ENCODE peak calls at places on chromosomes 4 and X, in six cellular contexts. One of them, this sample, is unnamed.

GRCh38 chr4:151801547-151802516 is 41.0 kb upstream of the GATB start:
- DNase-seq in stimulated activated CD4-positive, alpha-beta T cell treated with anti-CD3 and anti-CD28 coated beads, TNF-alpha, amount 100 ng/mL, for 4 hours: peak; percentile 36
- DNase-seq in HS-27A: peak; percentile 14
- DNase-seq in pons: peak; percentile 26
- DNase-seq in RPMI7951: peak; percentile 44
- DNase-seq in NCI-H1694 treated with DMSO at 0.1 percent for 48 hours: peak; percentile 20
- DNase-seq in this sample: no peak

GRCh38 chrX:47228550-47229270 is 4.1 kb upstream of the USP11 start:
- DNase-seq in stimulated activated CD4-positive, alpha-beta T cell treated with anti-CD3 and anti-CD28 coated beads, TNF-alpha, amount 100 ng/mL, for 4 hours: no peak
- DNase-seq in HS-27A: no peak
- DNase-seq in pons: no peak
- DNase-seq in RPMI7951: no peak
- DNase-seq in NCI-H1694 treated with DMSO at 0.1 percent for 48 hours: no peak
- DNase-seq in this sample: no peak

GRCh38 chrX:35622601-35623000 is 175.5 kb upstream of the MAGEB16 start:
- DNase-seq in stimulated activated CD4-positive, alpha-beta T cell treated with anti-CD3 and anti-CD28 coated beads, TNF-alpha, amount 100 ng/mL, for 4 hours: no peak
- DNase-seq in HS-27A: no peak
- DNase-seq in pons: no peak
- DNase-seq in RPMI7951: no peak
- DNase-seq in NCI-H1694 treated with DMSO at 0.1 percent for 48 hours: no peak
- DNase-seq in this sample: no peak

GRCh38 chr4:176277162-176277904 is 8.3 kb upstream of the ASB5 start:
- DNase-seq in stimulated activated CD4-positive, alpha-beta T cell treated with anti-CD3 and anti-CD28 coated beads, TNF-alpha, amount 100 ng/mL, for 4 hours: no peak
- DNase-seq in HS-27A: no peak
- DNase-seq in pons: peak; percentile 66
- DNase-seq in RPMI7951: peak; percentile 65
- DNase-seq in NCI-H1694 treated with DMSO at 0.1 percent for 48 hours: peak; percentile 19
- DNase-seq in this sample: no peak

GRCh38 chr4:166996216-166996615 is 238.1 kb downstream of the SPOCK3 start:
- DNase-seq in stimulated activated CD4-positive, alpha-beta T cell treated with anti-CD3 and anti-CD28 coated beads, TNF-alpha, amount 100 ng/mL, for 4 hours: no peak
- DNase-seq in HS-27A: no peak
- DNase-seq in pons: peak; percentile 96
- DNase-seq in RPMI7951: no peak
- DNase-seq in NCI-H1694 treated with DMSO at 0.1 percent for 48 hours: no peak
- DNase-seq in this sample: no peak

GRCh38 chr4:182293836-182294235 is 50.6 kb downstream of the TENM3 start:
- DNase-seq in stimulated activated CD4-positive, alpha-beta T cell treated with anti-CD3 and anti-CD28 coated beads, TNF-alpha, amount 100 ng/mL, for 4 hours: no peak
- DNase-seq in HS-27A: no peak
- DNase-seq in pons: no peak
- DNase-seq in RPMI7951: no peak
- DNase-seq in NCI-H1694 treated with DMSO at 0.1 percent for 48 hours: no peak
- DNase-seq in this sample: no peak

GRCh38 chr4:102843273-102843672 is 15.9 kb upstream of the UBE2D3 start:
- DNase-seq in stimulated activated CD4-positive, alpha-beta T cell treated with anti-CD3 and anti-CD28 coated beads, TNF-alpha, amount 100 ng/mL, for 4 hours: no peak
- DNase-seq in HS-27A: no peak
- DNase-seq in pons: no peak
- DNase-seq in RPMI7951: no peak
- DNase-seq in NCI-H1694 treated with DMSO at 0.1 percent for 48 hours: no peak
- DNase-seq in this sample: no peak

GRCh38 chr4:168304744-168305459 is 13.7 kb downstream of the DDX60 start:
- DNase-seq in stimulated activated CD4-positive, alpha-beta T cell treated with anti-CD3 and anti-CD28 coated beads, TNF-alpha, amount 100 ng/mL, for 4 hours: no peak
- DNase-seq in HS-27A: no peak
- DNase-seq in pons: no peak
- DNase-seq in RPMI7951: peak; percentile 61
- DNase-seq in NCI-H1694 treated with DMSO at 0.1 percent for 48 hours: peak; percentile 42
- DNase-seq in this sample: no peak

GRCh38 chrX:25112156-25112555 is 96.4 kb upstream of the ARX start:
- DNase-seq in stimulated activated CD4-positive, alpha-beta T cell treated with anti-CD3 and anti-CD28 coated beads, TNF-alpha, amount 100 ng/mL, for 4 hours: no peak
- DNase-seq in HS-27A: no peak
- DNase-seq in pons: no peak
- DNase-seq in RPMI7951: no peak
- DNase-seq in NCI-H1694 treated with DMSO at 0.1 percent for 48 hours: no peak
- DNase-seq in this sample: no peak

GRCh38 chr4:84985952-84986351 is 19.5 kb upstream of the WDFY3 start:
- DNase-seq in stimulated activated CD4-positive, alpha-beta T cell treated with anti-CD3 and anti-CD28 coated beads, TNF-alpha, amount 100 ng/mL, for 4 hours: no peak
- DNase-seq in HS-27A: peak; percentile 78
- DNase-seq in pons: no peak
- DNase-seq in RPMI7951: peak; percentile 89
- DNase-seq in NCI-H1694 treated with DMSO at 0.1 percent for 48 hours: no peak
- DNase-seq in this sample: no peak

GRCh38 chr4:31995943-31996901 is 1276.1 kb downstream of the PCDH7 start:
- DNase-seq in stimulated activated CD4-positive, alpha-beta T cell treated with anti-CD3 and anti-CD28 coated beads, TNF-alpha, amount 100 ng/mL, for 4 hours: no peak
- DNase-seq in HS-27A: no peak
- DNase-seq in pons: no peak
- DNase-seq in RPMI7951: no peak
- DNase-seq in NCI-H1694 treated with DMSO at 0.1 percent for 48 hours: no peak
- DNase-seq in this sample: no peak

GRCh38 chr4:185479507-185479971 is 8.0 kb upstream of the CCDC110 start:
- DNase-seq in stimulated activated CD4-positive, alpha-beta T cell treated with anti-CD3 and anti-CD28 coated beads, TNF-alpha, amount 100 ng/mL, for 4 hours: no peak
- DNase-seq in HS-27A: no peak
- DNase-seq in pons: no peak
- DNase-seq in RPMI7951: no peak
- DNase-seq in NCI-H1694 treated with DMSO at 0.1 percent for 48 hours: no peak
- DNase-seq in this sample: no peak

GRCh38 chr4:56505269-56506109 is at the start of gene ARL9:
- DNase-seq in stimulated activated CD4-positive, alpha-beta T cell treated with anti-CD3 and anti-CD28 coated beads, TNF-alpha, amount 100 ng/mL, for 4 hours: peak; percentile 37
- DNase-seq in HS-27A: no peak
- DNase-seq in pons: peak; percentile 9
- DNase-seq in RPMI7951: peak; percentile 75
- DNase-seq in NCI-H1694 treated with DMSO at 0.1 percent for 48 hours: no peak
- DNase-seq in this sample: no peak

GRCh38 chrX:122500556-122500955 is 683.5 kb upstream of the GRIA3 start:
- DNase-seq in stimulated activated CD4-positive, alpha-beta T cell treated with anti-CD3 and anti-CD28 coated beads, TNF-alpha, amount 100 ng/mL, for 4 hours: no peak
- DNase-seq in HS-27A: no peak
- DNase-seq in pons: no peak
- DNase-seq in RPMI7951: no peak
- DNase-seq in NCI-H1694 treated with DMSO at 0.1 percent for 48 hours: no peak
- DNase-seq in this sample: no peak

GRCh38 chrX:137565921-137566745 is at the start of gene ZIC3:
- DNase-seq in stimulated activated CD4-positive, alpha-beta T cell treated with anti-CD3 and anti-CD28 coated beads, TNF-alpha, amount 100 ng/mL, for 4 hours: no peak
- DNase-seq in HS-27A: no peak
- DNase-seq in pons: peak; percentile 65
- DNase-seq in RPMI7951: peak; percentile 36
- DNase-seq in NCI-H1694 treated with DMSO at 0.1 percent for 48 hours: no peak
- DNase-seq in this sample: no peak

GRCh38 chr4:149321438-149321837 is 494.2 kb downstream of the IQCM start:
- DNase-seq in stimulated activated CD4-positive, alpha-beta T cell treated with anti-CD3 and anti-CD28 coated beads, TNF-alpha, amount 100 ng/mL, for 4 hours: no peak
- DNase-seq in HS-27A: no peak
- DNase-seq in pons: no peak
- DNase-seq in RPMI7951: no peak
- DNase-seq in NCI-H1694 treated with DMSO at 0.1 percent for 48 hours: no peak
- DNase-seq in this sample: no peak

GRCh38 chrX:17521871-17522693 is 147.1 kb downstream of the NHS start:
- DNase-seq in stimulated activated CD4-positive, alpha-beta T cell treated with anti-CD3 and anti-CD28 coated beads, TNF-alpha, amount 100 ng/mL, for 4 hours: no peak
- DNase-seq in HS-27A: no peak
- DNase-seq in pons: no peak
- DNase-seq in RPMI7951: peak; percentile 78
- DNase-seq in NCI-H1694 treated with DMSO at 0.1 percent for 48 hours: no peak
- DNase-seq in this sample: no peak

GRCh38 chr4:139530833-139531427 is 25.1 kb downstream of the SETD7 start:
- DNase-seq in stimulated activated CD4-positive, alpha-beta T cell treated with anti-CD3 and anti-CD28 coated beads, TNF-alpha, amount 100 ng/mL, for 4 hours: peak; percentile 7
- DNase-seq in HS-27A: no peak
- DNase-seq in pons: peak; percentile 70
- DNase-seq in RPMI7951: peak; percentile 35
- DNase-seq in NCI-H1694 treated with DMSO at 0.1 percent for 48 hours: peak; percentile 31
- DNase-seq in this sample: no peak

GRCh38 chrX:56978172-56978571 is 17.2 kb downstream of the SPIN3 start:
- DNase-seq in stimulated activated CD4-positive, alpha-beta T cell treated with anti-CD3 and anti-CD28 coated beads, TNF-alpha, amount 100 ng/mL, for 4 hours: no peak
- DNase-seq in HS-27A: peak; percentile 5
- DNase-seq in pons: peak; percentile 45
- DNase-seq in RPMI7951: peak; percentile 52
- DNase-seq in NCI-H1694 treated with DMSO at 0.1 percent for 48 hours: peak; percentile 16
- DNase-seq in this sample: no peak

GRCh38 chrX:119251381-119251780 is 15.3 kb downstream of the PGRMC1 start:
- DNase-seq in stimulated activated CD4-positive, alpha-beta T cell treated with anti-CD3 and anti-CD28 coated beads, TNF-alpha, amount 100 ng/mL, for 4 hours: no peak
- DNase-seq in HS-27A: no peak
- DNase-seq in pons: no peak
- DNase-seq in RPMI7951: no peak
- DNase-seq in NCI-H1694 treated with DMSO at 0.1 percent for 48 hours: no peak
- DNase-seq in this sample: no peak

GRCh38 chr4:177484613-177485021 is 42.4 kb upstream of the AGA start:
- DNase-seq in stimulated activated CD4-positive, alpha-beta T cell treated with anti-CD3 and anti-CD28 coated beads, TNF-alpha, amount 100 ng/mL, for 4 hours: no peak
- DNase-seq in HS-27A: no peak
- DNase-seq in pons: no peak
- DNase-seq in RPMI7951: peak; percentile 86
- DNase-seq in NCI-H1694 treated with DMSO at 0.1 percent for 48 hours: no peak
- DNase-seq in this sample: no peak

GRCh38 chr4:24802648-24803047 is 7.3 kb downstream of the SOD3 start:
- DNase-seq in stimulated activated CD4-positive, alpha-beta T cell treated with anti-CD3 and anti-CD28 coated beads, TNF-alpha, amount 100 ng/mL, for 4 hours: no peak
- DNase-seq in HS-27A: no peak
- DNase-seq in pons: no peak
- DNase-seq in RPMI7951: peak; percentile 62
- DNase-seq in NCI-H1694 treated with DMSO at 0.1 percent for 48 hours: no peak
- DNase-seq in this sample: no peak

GRCh38 chr4:108972613-108973283 is 209.9 kb upstream of the ETNPPL start:
- DNase-seq in stimulated activated CD4-positive, alpha-beta T cell treated with anti-CD3 and anti-CD28 coated beads, TNF-alpha, amount 100 ng/mL, for 4 hours: no peak
- DNase-seq in HS-27A: no peak
- DNase-seq in pons: no peak
- DNase-seq in RPMI7951: no peak
- DNase-seq in NCI-H1694 treated with DMSO at 0.1 percent for 48 hours: no peak
- DNase-seq in this sample: no peak

GRCh38 chrX:103941201-103941975 is 21.0 kb upstream of the TMSB15B start:
- DNase-seq in stimulated activated CD4-positive, alpha-beta T cell treated with anti-CD3 and anti-CD28 coated beads, TNF-alpha, amount 100 ng/mL, for 4 hours: no peak
- DNase-seq in HS-27A: peak; percentile 9
- DNase-seq in pons: peak; percentile 35
- DNase-seq in RPMI7951: peak; percentile 8
- DNase-seq in NCI-H1694 treated with DMSO at 0.1 percent for 48 hours: peak; percentile 31
- DNase-seq in this sample: no peak

GRCh38 chr4:83083925-83084475 is 30.5 kb downstream of the PLAC8 start:
- DNase-seq in stimulated activated CD4-positive, alpha-beta T cell treated with anti-CD3 and anti-CD28 coated beads, TNF-alpha, amount 100 ng/mL, for 4 hours: no peak
- DNase-seq in HS-27A: no peak
- DNase-seq in pons: no peak
- DNase-seq in RPMI7951: no peak
- DNase-seq in NCI-H1694 treated with DMSO at 0.1 percent for 48 hours: no peak
- DNase-seq in this sample: no peak

GRCh38 chrX:47581731-47582647 is at the start of gene TIMP1:
- DNase-seq in stimulated activated CD4-positive, alpha-beta T cell treated with anti-CD3 and anti-CD28 coated beads, TNF-alpha, amount 100 ng/mL, for 4 hours: peak; percentile 36
- DNase-seq in HS-27A: peak; percentile 58
- DNase-seq in pons: peak; percentile 24
- DNase-seq in RPMI7951: peak; percentile 96
- DNase-seq in NCI-H1694 treated with DMSO at 0.1 percent for 48 hours: no peak
- DNase-seq in this sample: peak; percentile 92

GRCh38 chr4:44725166-44725565 is 1.2 kb downstream of the GNPDA2 start:
- DNase-seq in stimulated activated CD4-positive, alpha-beta T cell treated with anti-CD3 and anti-CD28 coated beads, TNF-alpha, amount 100 ng/mL, for 4 hours: no peak
- DNase-seq in HS-27A: no peak
- DNase-seq in pons: no peak
- DNase-seq in RPMI7951: peak; percentile 6
- DNase-seq in NCI-H1694 treated with DMSO at 0.1 percent for 48 hours: no peak
- DNase-seq in this sample: no peak

GRCh38 chr4:145722561-145722960 is 42.6 kb downstream of the C4orf51 start:
- DNase-seq in stimulated activated CD4-positive, alpha-beta T cell treated with anti-CD3 and anti-CD28 coated beads, TNF-alpha, amount 100 ng/mL, for 4 hours: no peak
- DNase-seq in HS-27A: no peak
- DNase-seq in pons: no peak
- DNase-seq in RPMI7951: peak; percentile 17
- DNase-seq in NCI-H1694 treated with DMSO at 0.1 percent for 48 hours: no peak
- DNase-seq in this sample: no peak

GRCh38 chr4:112706840-112707207 is 69.9 kb downstream of the LARP7 start:
- DNase-seq in stimulated activated CD4-positive, alpha-beta T cell treated with anti-CD3 and anti-CD28 coated beads, TNF-alpha, amount 100 ng/mL, for 4 hours: no peak
- DNase-seq in HS-27A: no peak
- DNase-seq in pons: no peak
- DNase-seq in RPMI7951: no peak
- DNase-seq in NCI-H1694 treated with DMSO at 0.1 percent for 48 hours: peak; percentile 60
- DNase-seq in this sample: no peak

GRCh38 chr4:110586137-110586850 is 36.6 kb downstream of the PITX2 start:
- DNase-seq in stimulated activated CD4-positive, alpha-beta T cell treated with anti-CD3 and anti-CD28 coated beads, TNF-alpha, amount 100 ng/mL, for 4 hours: no peak
- DNase-seq in HS-27A: peak; percentile 35
- DNase-seq in pons: peak; percentile 34
- DNase-seq in RPMI7951: peak; percentile 61
- DNase-seq in NCI-H1694 treated with DMSO at 0.1 percent for 48 hours: no peak
- DNase-seq in this sample: no peak

GRCh38 chr4:102612824-102613366 is 111.7 kb downstream of the NFKB1 start:
- DNase-seq in stimulated activated CD4-positive, alpha-beta T cell treated with anti-CD3 and anti-CD28 coated beads, TNF-alpha, amount 100 ng/mL, for 4 hours: no peak
- DNase-seq in HS-27A: no peak
- DNase-seq in pons: no peak
- DNase-seq in RPMI7951: no peak
- DNase-seq in NCI-H1694 treated with DMSO at 0.1 percent for 48 hours: no peak
- DNase-seq in this sample: no peak

GRCh38 chr4:88107406-88108107 is 50.9 kb downstream of the ABCG2 start:
- DNase-seq in stimulated activated CD4-positive, alpha-beta T cell treated with anti-CD3 and anti-CD28 coated beads, TNF-alpha, amount 100 ng/mL, for 4 hours: no peak
- DNase-seq in HS-27A: no peak
- DNase-seq in pons: peak; percentile 42
- DNase-seq in RPMI7951: no peak
- DNase-seq in NCI-H1694 treated with DMSO at 0.1 percent for 48 hours: no peak
- DNase-seq in this sample: no peak

GRCh38 chrX:1500701-1501624 is 36.0 kb downstream of the P2RY8 start:
- DNase-seq in stimulated activated CD4-positive, alpha-beta T cell treated with anti-CD3 and anti-CD28 coated beads, TNF-alpha, amount 100 ng/mL, for 4 hours: no peak
- DNase-seq in HS-27A: no peak
- DNase-seq in pons: no peak
- DNase-seq in RPMI7951: peak; percentile 83
- DNase-seq in NCI-H1694 treated with DMSO at 0.1 percent for 48 hours: no peak
- DNase-seq in this sample: no peak

GRCh38 chr4:62709618-62710252 is 1509.6 kb downstream of the ADGRL3 start:
- DNase-seq in stimulated activated CD4-positive, alpha-beta T cell treated with anti-CD3 and anti-CD28 coated beads, TNF-alpha, amount 100 ng/mL, for 4 hours: no peak
- DNase-seq in HS-27A: peak; percentile 11
- DNase-seq in pons: peak; percentile 88
- DNase-seq in RPMI7951: no peak
- DNase-seq in NCI-H1694 treated with DMSO at 0.1 percent for 48 hours: peak; percentile 54
- DNase-seq in this sample: no peak

GRCh38 chr4:180947421-180947820 is 1295.8 kb upstream of the TENM3 start:
- DNase-seq in stimulated activated CD4-positive, alpha-beta T cell treated with anti-CD3 and anti-CD28 coated beads, TNF-alpha, amount 100 ng/mL, for 4 hours: no peak
- DNase-seq in HS-27A: no peak
- DNase-seq in pons: no peak
- DNase-seq in RPMI7951: no peak
- DNase-seq in NCI-H1694 treated with DMSO at 0.1 percent for 48 hours: no peak
- DNase-seq in this sample: no peak

GRCh38 chrX:57445046-57445445 is 146.8 kb upstream of the ZXDB start:
- DNase-seq in stimulated activated CD4-positive, alpha-beta T cell treated with anti-CD3 and anti-CD28 coated beads, TNF-alpha, amount 100 ng/mL, for 4 hours: no peak
- DNase-seq in HS-27A: no peak
- DNase-seq in pons: no peak
- DNase-seq in RPMI7951: no peak
- DNase-seq in NCI-H1694 treated with DMSO at 0.1 percent for 48 hours: no peak
- DNase-seq in this sample: no peak

GRCh38 chr4:3179126-3179706 is 69.7 kb upstream of the MSANTD1 start:
- DNase-seq in stimulated activated CD4-positive, alpha-beta T cell treated with anti-CD3 and anti-CD28 coated beads, TNF-alpha, amount 100 ng/mL, for 4 hours: no peak
- DNase-seq in HS-27A: no peak
- DNase-seq in pons: no peak
- DNase-seq in RPMI7951: no peak
- DNase-seq in NCI-H1694 treated with DMSO at 0.1 percent for 48 hours: no peak
- DNase-seq in this sample: no peak